ENCODE peak calls at places on chromosomes 16 and 17, in eight cellular contexts. P, I, W, H, D, J, S and Q are unnamed samples.
A peak's percentile ranks its signal among the peaks of the same experiment; 100 is the strongest.

GRCh38 chr17:44961921-44962350 is 6.2 kb downstream of the C1QL1 start:
- DNase-seq in H (no peak), S (no peak), W (no peak), I (no peak), P (no peak), D (no peak), J (no peak), Q (no peak)

GRCh38 chr16:72937916-72938315 is 110.0 kb downstream of the ZFHX3 start:
- DNase-seq in W (no peak), I (no peak), D (no peak), P (no peak), S (no peak), H (no peak), J (no peak), Q (no peak)

GRCh38 chr16:2756288-2757015 is 4.0 kb downstream of the SRRM2 start:
- DNase-seq in I (no peak), W (no peak), H (no peak), S (no peak), J (no peak), P (no peak), D (no peak), Q (no peak)

GRCh38 chr17:78868391-78868790 is 27.8 kb upstream of the USP36 start:
- DNase-seq in H (peak; percentile 54), W (no peak), S (no peak), I (no peak), P (no peak), J (peak; percentile 64), D (no peak), Q (peak; percentile 18)

GRCh38 chr17:3961564-3962047 is 2.6 kb downstream of the ATP2A3 start:
- DNase-seq in S (no peak), I (no peak), J (no peak), W (no peak), D (no peak), P (peak; percentile 82), H (no peak), Q (no peak)

GRCh38 chr16:55915116-55915827 is 40.1 kb upstream of the CES5A start:
- DNase-seq in I (no peak), D (no peak), W (no peak), J (no peak), S (no peak), P (no peak), H (no peak), Q (no peak)

GRCh38 chr16:86126891-86127290 is 227.9 kb downstream of the IRF8 start:
- DNase-seq in W (no peak), P (no peak), S (no peak), I (no peak), J (no peak), D (no peak), H (no peak), Q (no peak)

GRCh38 chr16:52843386-52843785 is 209.3 kb downstream of the CHD9NB start:
- DNase-seq in H (no peak), P (no peak), W (no peak), S (no peak), I (no peak), D (no peak), J (no peak), Q (no peak)

GRCh38 chr17:70144260-70144846 is 25.0 kb upstream of the KCNJ2 start:
- DNase-seq in J (peak; percentile 14), I (peak; percentile 16), D (no peak), P (peak; percentile 29), H (peak; percentile 73), W (no peak), S (no peak), Q (peak; percentile 49)

GRCh38 chr17:4858880-4859260 is 25.7 kb downstream of the MINK1 start:
- DNase-seq in D (no peak), W (peak; percentile 18), H (peak; percentile 59), J (no peak), P (no peak), I (peak; percentile 93), S (no peak), Q (peak; percentile 91)

GRCh38 chr17:74354123-74354522 is 7.5 kb downstream of the BTBD17 start:
- DNase-seq in W (no peak), H (no peak), S (peak; percentile 79), J (no peak), I (no peak), D (peak; percentile 81), P (peak; percentile 66), Q (no peak)

GRCh38 chr17:14616508-14616907 is 315.6 kb downstream of the HS3ST3B1 start:
- DNase-seq in J (peak; percentile 57), S (no peak), W (no peak), I (peak; percentile 31), H (no peak), P (no peak), D (no peak), Q (no peak)

GRCh38 chr17:63930951-63931575 is 1.1 kb downstream of the CD79B start:
- DNase-seq in I (no peak), W (no peak), D (peak; percentile 26), S (no peak), J (no peak), P (peak; percentile 82), H (no peak), Q (no peak)

GRCh38 chr16:12120331-12120981 is 143.9 kb downstream of the SNX29 start:
- DNase-seq in W (peak; percentile 30), H (peak; percentile 6), I (no peak), D (no peak), S (no peak), J (no peak), P (no peak), Q (no peak)

GRCh38 chr16:3127745-3128144 is 7.1 kb upstream of the ZNF213 start:
- DNase-seq in J (no peak), S (no peak), D (no peak), P (no peak), W (no peak), H (no peak), I (peak; percentile 46), Q (no peak)

GRCh38 chr16:67445441-67445912 is 14.6 kb downstream of the HSD11B2 start:
- DNase-seq in H (no peak), D (no peak), S (no peak), I (no peak), W (no peak), J (no peak), P (no peak), Q (no peak)

GRCh38 chr16:49748322-49748721 is 107.6 kb downstream of the ZNF423 start:
- DNase-seq in J (no peak), W (no peak), D (no peak), I (no peak), P (no peak), S (no peak), H (peak; percentile 53), Q (peak; percentile 42)

GRCh38 chr16:88905563-88905962 is 39.1 kb upstream of the PABPN1L start:
- DNase-seq in I (no peak), S (no peak), J (no peak), P (peak; percentile 63), W (no peak), D (peak; percentile 41), H (no peak), Q (peak; percentile 10)

GRCh38 chr16:14202697-14203096 is 131.6 kb downstream of the MRTFB start:
- DNase-seq in S (no peak), I (peak; percentile 10), W (no peak), D (no peak), J (no peak), P (peak; percentile 21), H (peak; percentile 47), Q (peak; percentile 13)

DNA sequence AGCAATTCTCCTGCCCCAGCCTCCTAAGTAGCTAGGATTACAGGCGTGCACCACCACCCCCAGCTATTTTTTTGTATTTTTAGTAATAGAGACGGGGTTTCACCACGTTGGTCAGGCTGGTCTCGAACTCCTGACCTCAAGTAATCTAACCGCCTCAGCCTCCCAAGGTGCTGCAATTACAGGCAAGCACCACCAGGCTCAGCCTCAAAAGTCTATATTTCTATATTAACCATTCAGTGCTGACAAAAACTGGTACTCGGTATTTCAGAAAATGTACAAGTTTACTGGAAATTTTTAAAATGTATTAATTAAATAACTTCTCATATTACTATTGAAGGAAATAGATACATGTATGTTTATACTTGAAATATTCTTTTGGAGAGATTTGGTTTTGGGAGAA is 1.4 kb upstream of the HEXD start:
- DNase-seq in P (no peak), S (no peak), I (no peak), W (no peak), D (no peak), J (no peak), H (no peak), Q (no peak)
- TF ChIP-seq CTCF in P (peak; percentile 4), S (peak; percentile 47), I (no peak), W (no peak), D (peak; percentile 49), J (no peak), H (peak; percentile 29), Q (peak; percentile 20)

DNA sequence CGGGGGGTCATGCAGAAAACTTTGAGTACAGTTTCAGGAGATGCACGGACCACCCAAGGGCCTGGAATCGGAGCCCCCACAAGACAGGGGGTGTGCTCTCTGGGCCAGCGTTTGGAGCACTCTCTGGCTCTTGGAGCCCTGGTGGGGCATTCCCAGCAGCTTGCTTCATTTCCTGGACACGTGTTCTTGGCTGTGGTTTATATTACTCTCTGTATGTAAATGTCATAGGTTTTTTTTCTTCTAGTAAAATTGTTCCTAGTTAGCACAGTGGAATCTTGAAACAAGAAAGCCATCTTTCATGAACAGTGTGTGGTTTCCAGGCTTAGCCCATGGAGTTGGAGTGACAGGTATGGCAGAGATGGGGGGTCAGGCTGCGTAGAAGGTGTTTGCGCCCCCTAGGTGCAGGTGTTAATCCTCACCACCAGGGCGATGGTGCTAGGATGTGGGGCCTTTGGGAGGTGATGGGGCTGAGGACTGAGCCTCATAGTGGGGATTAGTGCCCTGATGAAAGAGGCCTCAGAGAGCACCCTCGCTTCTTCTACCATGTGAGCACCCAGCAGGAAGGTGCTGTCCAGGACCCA is 79.8 kb downstream of the JPH3 start:
- DNase-seq in J (peak; percentile 31), P (peak; percentile 45), D (no peak), I (peak; percentile 29), H (peak; percentile 79), W (no peak), S (no peak), Q (peak; percentile 27)
- TF ChIP-seq CTCF in J (peak; percentile 36), P (peak; percentile 47), D (no peak), I (peak; percentile 31), H (peak; percentile 46), W (no peak), S (peak; percentile 22), Q (no peak)

GRCh38 chr17:40791808-40792436 is 7.8 kb downstream of the KRT28 start:
- DNase-seq in I (peak; percentile 9), H (peak; percentile 66), P (peak; percentile 22), J (no peak), S (no peak), W (no peak), D (no peak), Q (peak; percentile 49)
- TF ChIP-seq CTCF in I (peak; percentile 71), H (peak; percentile 57), P (peak; percentile 49), J (peak; percentile 61), S (peak; percentile 68), W (peak; percentile 35), D (peak; percentile 50), Q (peak; percentile 56)

DNA sequence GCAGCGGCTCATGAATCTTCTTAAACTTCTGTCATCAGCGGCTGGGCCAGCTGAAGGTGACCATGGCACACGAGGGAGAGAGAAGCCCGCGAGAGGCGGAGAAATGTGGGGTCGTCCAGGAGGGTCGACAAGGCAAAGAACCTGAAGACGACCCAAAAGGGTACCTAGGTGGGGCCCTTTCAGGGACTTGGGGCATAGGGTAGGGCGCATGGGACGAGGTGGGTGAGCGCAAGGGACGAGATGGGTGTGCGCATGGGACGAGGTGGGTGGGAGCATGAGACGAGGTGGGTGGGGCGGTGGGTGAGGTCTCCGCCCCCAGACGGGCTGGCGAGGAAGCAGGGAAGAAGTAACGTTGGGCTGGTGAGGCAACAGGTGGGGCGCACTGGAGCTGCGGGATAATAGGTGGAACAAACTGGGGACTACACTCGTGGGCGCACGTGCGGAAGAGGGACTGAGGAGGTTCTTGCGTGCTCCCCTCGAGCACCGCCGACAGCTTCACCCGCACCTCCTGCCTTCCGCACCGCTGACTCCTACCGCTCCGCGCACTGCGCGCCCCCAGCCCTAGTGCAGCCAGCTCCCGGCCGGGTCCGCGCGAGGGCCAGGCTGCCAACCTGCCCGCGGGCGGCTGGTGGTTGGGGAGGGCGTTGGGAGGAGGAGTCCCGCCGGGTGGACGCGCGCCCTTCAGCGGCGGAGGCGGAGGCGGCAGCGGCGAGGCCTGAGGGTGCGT is 23.2 kb upstream of the CRYM start:
- DNase-seq in J (no peak), H (peak; percentile 63), D (peak; percentile 68), W (peak; percentile 22), I (peak; percentile 91), P (peak; percentile 88), S (peak; percentile 47), Q (peak; percentile 91)
- TF ChIP-seq CTCF in J (peak; percentile 2), H (peak; percentile 41), D (no peak), W (peak; percentile 37), I (no peak), P (peak; percentile 30), S (peak; percentile 31), Q (no peak)